ENCODE peak calls at places on chromosomes 3 and 15, in four cellular contexts. One of them, this sample, is unnamed.

GRCh38 chr15:59222106-59222505 is 15.5 kb downstream of the LDHAL6B start:
- DNase-seq in uterus: no peak
- DNase-seq in right cardiac atrium: no peak
- DNase-seq in HT-29: no peak
- DNase-seq in this sample: no peak

GRCh38 chr3:171351676-171352075 is 108.5 kb downstream of the TNIK start:
- DNase-seq in right cardiac atrium: no peak
- DNase-seq in HT-29: no peak
- DNase-seq in uterus: no peak
- DNase-seq in this sample: no peak

GRCh38 chr3:557972-558371 is 361.4 kb downstream of the CHL1 start:
- DNase-seq in right cardiac atrium: no peak
- DNase-seq in uterus: no peak
- DNase-seq in HT-29: no peak
- DNase-seq in this sample: no peak

GRCh38 chr3:138829886-138830510 is 4.7 kb downstream of the PIK3CB start:
- DNase-seq in HT-29: no peak
- DNase-seq in uterus: no peak
- DNase-seq in right cardiac atrium: no peak
- DNase-seq in this sample: no peak

GRCh38 chr15:69758810-69759410 is 306.3 kb downstream of the RPLP1 start:
- DNase-seq in uterus: no peak
- DNase-seq in right cardiac atrium: no peak
- DNase-seq in HT-29: no peak
- DNase-seq in this sample: no peak

GRCh38 chr3:15646924-15647511 is 45.5 kb downstream of the BTD start:
- DNase-seq in uterus: peak
- DNase-seq in right cardiac atrium: peak
- DNase-seq in HT-29: no peak
- DNase-seq in this sample: no peak

GRCh38 chr3:48215019-48215418 is 8.3 kb upstream of the CAMP start:
- DNase-seq in uterus: peak
- DNase-seq in HT-29: no peak
- DNase-seq in right cardiac atrium: peak
- DNase-seq in this sample: no peak

GRCh38 chr3:36401056-36401455 is 20.8 kb downstream of the STAC start:
- DNase-seq in HT-29: no peak
- DNase-seq in uterus: no peak
- DNase-seq in right cardiac atrium: no peak
- DNase-seq in this sample: no peak

GRCh38 chr15:40338921-40339620 is 1.7 kb downstream of the CCDC9B start:
- DNase-seq in uterus: peak
- DNase-seq in right cardiac atrium: peak
- DNase-seq in HT-29: peak
- DNase-seq in this sample: no peak

GRCh38 chr3:175002732-175003143 is 143.6 kb downstream of the NAALADL2 start:
- DNase-seq in uterus: no peak
- DNase-seq in HT-29: no peak
- DNase-seq in right cardiac atrium: no peak
- DNase-seq in this sample: no peak

GRCh38 chr3:56076746-56077145 is 391.5 kb downstream of the ERC2 start:
- DNase-seq in HT-29: no peak
- DNase-seq in uterus: no peak
- DNase-seq in right cardiac atrium: no peak
- DNase-seq in this sample: no peak

GRCh38 chr3:186356152-186356551 is 5.9 kb downstream of the DGKG start:
- DNase-seq in HT-29: no peak
- DNase-seq in right cardiac atrium: no peak
- DNase-seq in uterus: no peak
- DNase-seq in this sample: no peak

GRCh38 chr3:131972550-131972949 is 62.3 kb downstream of the CPNE4 start:
- DNase-seq in uterus: no peak
- DNase-seq in HT-29: no peak
- DNase-seq in right cardiac atrium: no peak
- DNase-seq in this sample: no peak

GRCh38 chr3:74832925-74833324 is 218.5 kb upstream of the CNTN3 start:
- DNase-seq in HT-29: no peak
- DNase-seq in right cardiac atrium: no peak
- DNase-seq in uterus: no peak
- DNase-seq in this sample: no peak

GRCh38 chr3:136343873-136344281 is 93.7 kb downstream of the PCCB start:
- DNase-seq in uterus: peak
- DNase-seq in HT-29: peak
- DNase-seq in right cardiac atrium: peak
- DNase-seq in this sample: no peak

GRCh38 chr3:11522953-11523792 is 120.5 kb downstream of the VGLL4 start:
- DNase-seq in uterus: peak
- DNase-seq in HT-29: no peak
- DNase-seq in right cardiac atrium: no peak
- DNase-seq in this sample: no peak

GRCh38 chr15:96359772-96360498 is 29.4 kb downstream of the NR2F2 start:
- DNase-seq in uterus: peak
- DNase-seq in right cardiac atrium: peak
- DNase-seq in HT-29: no peak
- DNase-seq in this sample: no peak

GRCh38 chr3:46496745-46497555 is 826 bp upstream of the RTP3 start:
- DNase-seq in HT-29: peak
- DNase-seq in uterus: no peak
- DNase-seq in right cardiac atrium: no peak
- DNase-seq in this sample: peak

GRCh38 chr3:153640689-153641308 is 478.8 kb downstream of the RAP2B start:
- DNase-seq in right cardiac atrium: no peak
- DNase-seq in uterus: no peak
- DNase-seq in HT-29: peak
- DNase-seq in this sample: no peak

GRCh38 chr3:30886888-30887287 is 7.6 kb downstream of the GADL1 start:
- DNase-seq in uterus: no peak
- DNase-seq in HT-29: no peak
- DNase-seq in right cardiac atrium: no peak
- DNase-seq in this sample: no peak

GRCh38 chr3:9695322-9695721 is 8.3 kb upstream of the CPNE9 start:
- DNase-seq in HT-29: no peak
- DNase-seq in uterus: no peak
- DNase-seq in right cardiac atrium: no peak
- DNase-seq in this sample: no peak

GRCh38 chr15:40064231-40064894 is 25.4 kb upstream of the SRP14 start:
- DNase-seq in uterus: no peak
- DNase-seq in HT-29: no peak
- DNase-seq in right cardiac atrium: no peak
- DNase-seq in this sample: no peak

GRCh38 chr3:96977671-96978070 is 163.3 kb downstream of the EPHA6 start:
- DNase-seq in HT-29: no peak
- DNase-seq in right cardiac atrium: no peak
- DNase-seq in uterus: no peak
- DNase-seq in this sample: no peak

GRCh38 chr15:34271493-34271892 is 46.7 kb downstream of the EMC4 start:
- DNase-seq in right cardiac atrium: no peak
- DNase-seq in HT-29: no peak
- DNase-seq in uterus: peak
- DNase-seq in this sample: no peak

GRCh38 chr3:100709840-100710235 is 544 bp downstream of the TFG start:
- DNase-seq in HT-29: peak
- DNase-seq in right cardiac atrium: peak
- DNase-seq in uterus: peak
- DNase-seq in this sample: peak

GRCh38 chr15:80932989-80933388 is 56.6 kb downstream of the MESD start:
- DNase-seq in right cardiac atrium: peak
- DNase-seq in HT-29: no peak
- DNase-seq in uterus: no peak
- DNase-seq in this sample: no peak

GRCh38 chr3:159380891-159381290 is 579.0 kb downstream of the MFSD1 start:
- DNase-seq in uterus: no peak
- DNase-seq in HT-29: no peak
- DNase-seq in right cardiac atrium: no peak
- DNase-seq in this sample: no peak

GRCh38 chr3:126481808-126482502 is 6.3 kb upstream of the ZXDC start:
- DNase-seq in HT-29: no peak
- DNase-seq in uterus: no peak
- DNase-seq in right cardiac atrium: peak
- DNase-seq in this sample: no peak

GRCh38 chr3:146117406-146118285 is 43.3 kb downstream of the PLOD2 start:
- DNase-seq in HT-29: no peak
- DNase-seq in right cardiac atrium: no peak
- DNase-seq in uterus: peak
- DNase-seq in this sample: no peak

GRCh38 chr15:88166330-88166993 is 90.1 kb downstream of the NTRK3 start:
- DNase-seq in uterus: no peak
- DNase-seq in right cardiac atrium: no peak
- DNase-seq in HT-29: peak
- DNase-seq in this sample: peak

This sample was measured in endothelial cell.